ENCODE peak calls at places on chromosomes 13 and 19, in five cellular contexts. Z is non-pigmented ciliary epithelial cell; U is activated T-cell treated with anti-CD3 and anti-CD28 coated beads, Interleukin-2, amount 50 U/mL, for 72 hours; F is left ventricle myocardium superior; S is activated CD4-positive, alpha-beta T cell treated with anti-CD3 and anti-CD28 coated beads, Interleukin-2, amount 10 ng/mL, durations not matched to agents 7 days and 5 days. K is an unnamed sample.

GRCh38 chr19:42279148-42279901 is 10.3 kb downstream of the CIC start:
- DNase-seq in Z (no peak), U (no peak), F (no peak), S (no peak), K (no peak)

GRCh38 chr13:108437496-108437895 is 168.0 kb downstream of the TNFSF13B start:
- DNase-seq in Z (no peak), U (no peak), F (no peak), S (no peak), K (no peak)

GRCh38 chr13:38518328-38518727 is 168.5 kb upstream of the FREM2 start:
- DNase-seq in Z (no peak), U (no peak), F (no peak), S (no peak), K (no peak)

GRCh38 chr13:94494021-94494420 is 14.5 kb upstream of the DCT start:
- DNase-seq in Z (no peak), U (no peak), F (no peak), S (no peak), K (no peak)

GRCh38 chr19:29098863-29099481 is 114.0 kb downstream of the UQCRFS1 start:
- DNase-seq in Z (no peak), U (no peak), F (peak), S (no peak), K (peak)

GRCh38 chr13:36919206-36919832 is 719 bp downstream of the SMAD9 start:
- DNase-seq in Z (no peak), U (peak), F (peak), S (no peak), K (no peak)

GRCh38 chr13:101149735-101150380 is 266.4 kb downstream of the NALCN start:
- DNase-seq in Z (peak), U (no peak), F (no peak), S (no peak), K (no peak)

GRCh38 chr13:89066868-89067466 is 1395.8 kb downstream of the SLITRK5 start:
- DNase-seq in Z (peak), U (peak), F (no peak), S (peak), K (peak)

GRCh38 chr13:59689057-59689456 is 474.7 kb downstream of the DIAPH3 start:
- DNase-seq in Z (no peak), U (no peak), F (no peak), S (no peak), K (no peak)

GRCh38 chr19:47310819-47311218 is 1.2 kb downstream of the C5AR1 start:
- DNase-seq in Z (no peak), U (no peak), F (peak), S (no peak), K (no peak)

GRCh38 chr19:50759886-50760285 is 10.4 kb upstream of the GPR32 start:
- DNase-seq in Z (no peak), U (no peak), F (no peak), S (no peak), K (no peak)

GRCh38 chr13:98910501-98910951 is 67.3 kb downstream of the DOCK9 start:
- DNase-seq in Z (peak), U (peak), F (no peak), S (peak), K (no peak)

GRCh38 chr13:23510979-23511735 is 59.1 kb upstream of the TNFRSF19 start:
- DNase-seq in Z (peak), U (peak), F (no peak), S (peak), K (peak)

K was measured in epithelial cell of proximal tubule.